ENCODE peak calls at places on chromosome 19, in ten cellular contexts. N, Y, O, M, Z, V, L, P, K and W are unnamed samples.

GRCh38 chr19:746208-746819 is 4.6 kb upstream of the MISP start:
- DNase-seq in O (no peak), P (no peak), L (no peak), Y (no peak), Z (no peak), N (no peak), K (no peak), V (no peak), M (no peak), W (no peak)

GRCh38 chr19:39506944-39507714 is 7.8 kb upstream of the SELENOV start:
- DNase-seq in K (peak), N (peak), M (no peak), Y (peak), P (no peak), V (no peak), O (no peak), Z (no peak), L (no peak), W (no peak)

GRCh38 chr19:33392341-33393285 is 19.1 kb downstream of the CEBPG start:
- DNase-seq in K (no peak), O (peak), L (no peak), Y (no peak), N (no peak), P (no peak), M (no peak), V (peak), Z (peak), W (peak)

GRCh38 chr19:8088752-8089663 is 36.4 kb downstream of the CCL25 start:
- DNase-seq in V (no peak), P (no peak), Z (no peak), K (no peak), Y (no peak), N (peak), L (no peak), M (no peak), O (no peak), W (no peak)

GRCh38 chr19:38699027-38699346 is 45.3 kb downstream of the CAPN12 start:
- DNase-seq in K (no peak), M (no peak), Z (no peak), V (no peak), N (no peak), Y (no peak), O (no peak), P (no peak), L (no peak), W (no peak)

GRCh38 chr19:6100284-6100915 is 9.9 kb downstream of the RFX2 start:
- DNase-seq in L (no peak), N (no peak), Z (no peak), O (no peak), K (peak), M (no peak), P (peak), Y (no peak), V (no peak), W (no peak)

GRCh38 chr19:47687906-47688305 is 25.3 kb upstream of the EHD2 start:
- DNase-seq in L (no peak), K (no peak), P (no peak), Z (no peak), M (no peak), O (no peak), Y (no peak), N (no peak), V (no peak), W (no peak)

GRCh38 chr19:17581211-17581874 is 25.9 kb downstream of the COLGALT1 start:
- DNase-seq in Y (no peak), P (no peak), L (no peak), Z (no peak), K (no peak), O (no peak), M (no peak), N (no peak), V (no peak), W (no peak)

GRCh38 chr19:32324631-32325215 is 20.7 kb upstream of the ZNF507 start:
- DNase-seq in K (no peak), M (no peak), Y (peak), O (no peak), P (no peak), N (no peak), V (no peak), L (no peak), Z (no peak), W (no peak)

GRCh38 chr19:3683866-3684816 is 16.1 kb downstream of the PIP5K1C start:
- DNase-seq in Z (no peak), P (no peak), Y (peak), V (no peak), O (no peak), L (no peak), M (no peak), N (no peak), K (no peak), W (no peak)

GRCh38 chr19:40718774-40719391 is 2.0 kb downstream of the ITPKC start:
- DNase-seq in K (peak), N (peak), O (peak), Y (peak), Z (peak), V (peak), M (peak), P (peak), L (no peak), W (peak)

GRCh38 chr19:50722248-50723013 is 733 bp upstream of the CLEC11A start:
- DNase-seq in Z (no peak), O (no peak), M (no peak), L (no peak), V (no peak), Y (peak), K (no peak), N (no peak), P (no peak), W (no peak)

GRCh38 chr19:3233831-3234230 is 9.4 kb downstream of the CELF5 start:
- DNase-seq in N (no peak), P (no peak), Y (no peak), L (no peak), Z (no peak), V (no peak), O (no peak), M (no peak), K (no peak), W (no peak)

GRCh38 chr19:4272894-4273293 is 6.2 kb upstream of the SHD start:
- DNase-seq in K (no peak), Y (no peak), P (no peak), L (no peak), O (no peak), V (no peak), Z (no peak), M (no peak), N (no peak), W (no peak)

GRCh38 chr19:2484178-2484937 is 8.4 kb downstream of the GADD45B start:
- DNase-seq in N (no peak), L (no peak), P (no peak), O (no peak), Y (no peak), Z (no peak), M (no peak), K (no peak), V (no peak), W (no peak)

GRCh38 chr19:31285744-31286143 is 63.5 kb downstream of the TSHZ3 start:
- DNase-seq in L (no peak), O (peak), P (no peak), Y (peak), M (no peak), Z (no peak), N (no peak), V (no peak), K (no peak), W (no peak)

GRCh38 chr19:55492362-55492944 is 4.2 kb downstream of the SSC5D start:
- DNase-seq in K (no peak), N (no peak), V (no peak), Z (peak), O (no peak), L (no peak), M (no peak), P (no peak), Y (no peak), W (no peak)

GRCh38 chr19:1396019-1396767 is 5.1 kb downstream of the GAMT start:
- DNase-seq in L (no peak), V (no peak), K (no peak), N (no peak), M (no peak), Y (no peak), P (no peak), O (no peak), Z (no peak), W (no peak)

GRCh38 chr19:16951529-16951928 is 62.7 kb downstream of the F2RL3 start:
- DNase-seq in N (no peak), P (peak), L (no peak), K (no peak), Y (peak), V (no peak), O (no peak), M (no peak), Z (no peak), W (no peak)

GRCh38 chr19:40697007-40697406 is 6.6 kb upstream of the NUMBL start:
- DNase-seq in P (no peak), N (no peak), Z (no peak), V (no peak), L (no peak), M (no peak), O (no peak), K (no peak), Y (no peak), W (no peak)

GRCh38 chr19:3057275-3057714 is 5.0 kb downstream of the TLE5 start:
- DNase-seq in Y (no peak), M (no peak), N (peak), V (peak), O (peak), Z (peak), L (no peak), P (peak), K (no peak), W (peak)

GRCh38 chr19:27748551-27749152 is 1464.3 kb downstream of the UQCRFS1 start:
- DNase-seq in Z (no peak), Y (peak), L (no peak), P (no peak), O (no peak), M (no peak), K (no peak), N (no peak), V (no peak), W (no peak)

GRCh38 chr19:2840794-2841790 is at the start of gene ZNF555:
- DNase-seq in V (peak), L (peak), P (peak), O (peak), N (peak), Y (peak), M (peak), Z (peak), K (peak), W (peak)

GRCh38 chr19:50172726-50173125 is 9.6 kb upstream of the IZUMO2 start:
- DNase-seq in O (no peak), L (no peak), K (no peak), Z (no peak), N (no peak), V (no peak), P (no peak), M (no peak), Y (no peak), W (no peak)

GRCh38 chr19:13053761-13054604 is 48.7 kb downstream of the LYL1 start:
- DNase-seq in N (peak), Y (peak), K (peak), M (peak), V (peak), L (no peak), P (peak), O (peak), Z (peak), W (peak)

GRCh38 chr19:44757057-44757734 is 8.7 kb downstream of the BCL3 start:
- DNase-seq in Z (peak), K (no peak), V (peak), M (no peak), P (peak), O (peak), N (no peak), Y (peak), L (no peak), W (peak)

GRCh38 chr19:55738302-55738701 is at the start of gene NLRP9:
- DNase-seq in Y (no peak), L (no peak), M (no peak), P (no peak), O (no peak), N (no peak), V (no peak), K (no peak), Z (no peak), W (no peak)

GRCh38 chr19:35644987-35645679 is 3.0 kb upstream of the COX6B1 start:
- DNase-seq in P (peak), K (peak), N (peak), V (peak), O (peak), Z (peak), Y (peak), L (no peak), M (peak), W (peak)

GRCh38 chr19:35908977-35909683 is 1.0 kb upstream of the TYROBP start:
- DNase-seq in N (no peak), M (no peak), P (peak), K (no peak), O (no peak), Z (no peak), L (peak), V (peak), Y (no peak), W (peak)

GRCh38 chr19:2260341-2260751 is 4.1 kb upstream of the JSRP1 start:
- DNase-seq in Y (no peak), M (no peak), L (no peak), K (no peak), O (no peak), N (no peak), P (no peak), Z (no peak), V (no peak), W (no peak)

GRCh38 chr19:43534811-43535761 is 2.1 kb downstream of the ZNF575 start:
- DNase-seq in K (peak), P (peak), M (no peak), V (peak), L (no peak), Y (peak), O (peak), Z (peak), N (peak), W (peak)

GRCh38 chr19:1672038-1672768 is 19.8 kb upstream of the TCF3 start:
- DNase-seq in M (no peak), P (no peak), Y (peak), L (no peak), N (no peak), V (no peak), Z (peak), O (peak), K (no peak), W (peak)

GRCh38 chr19:44747739-44748425 is 626 bp upstream of the BCL3 start:
- DNase-seq in Y (peak), Z (peak), K (peak), L (no peak), V (no peak), N (peak), P (peak), O (peak), M (no peak), W (peak)

GRCh38 chr19:1401138-1401888 is at the start of gene GAMT:
- DNase-seq in V (no peak), P (no peak), Y (no peak), Z (no peak), K (peak), N (no peak), M (no peak), O (no peak), L (no peak), W (peak)

GRCh38 chr19:15431396-15432017 is 12.7 kb upstream of the AKAP8L start:
- DNase-seq in L (no peak), M (no peak), Y (no peak), V (no peak), Z (no peak), O (no peak), P (no peak), K (no peak), N (no peak), W (no peak)

GRCh38 chr19:15430526-15431120 is 11.8 kb upstream of the AKAP8L start:
- DNase-seq in V (no peak), M (no peak), L (no peak), N (no peak), O (no peak), P (no peak), Y (no peak), K (no peak), Z (no peak), W (no peak)

GRCh38 chr19:15433519-15434069 is 14.8 kb upstream of the AKAP8L start:
- DNase-seq in K (no peak), Z (no peak), P (no peak), O (no peak), V (no peak), L (no peak), Y (no peak), N (no peak), M (no peak), W (no peak)

GRCh38 chr19:15432018-15432494 is 13.3 kb upstream of the AKAP8L start:
- DNase-seq in L (no peak), M (no peak), Y (no peak), V (no peak), K (peak), Z (no peak), N (no peak), O (no peak), P (no peak), W (peak)

DNA sequence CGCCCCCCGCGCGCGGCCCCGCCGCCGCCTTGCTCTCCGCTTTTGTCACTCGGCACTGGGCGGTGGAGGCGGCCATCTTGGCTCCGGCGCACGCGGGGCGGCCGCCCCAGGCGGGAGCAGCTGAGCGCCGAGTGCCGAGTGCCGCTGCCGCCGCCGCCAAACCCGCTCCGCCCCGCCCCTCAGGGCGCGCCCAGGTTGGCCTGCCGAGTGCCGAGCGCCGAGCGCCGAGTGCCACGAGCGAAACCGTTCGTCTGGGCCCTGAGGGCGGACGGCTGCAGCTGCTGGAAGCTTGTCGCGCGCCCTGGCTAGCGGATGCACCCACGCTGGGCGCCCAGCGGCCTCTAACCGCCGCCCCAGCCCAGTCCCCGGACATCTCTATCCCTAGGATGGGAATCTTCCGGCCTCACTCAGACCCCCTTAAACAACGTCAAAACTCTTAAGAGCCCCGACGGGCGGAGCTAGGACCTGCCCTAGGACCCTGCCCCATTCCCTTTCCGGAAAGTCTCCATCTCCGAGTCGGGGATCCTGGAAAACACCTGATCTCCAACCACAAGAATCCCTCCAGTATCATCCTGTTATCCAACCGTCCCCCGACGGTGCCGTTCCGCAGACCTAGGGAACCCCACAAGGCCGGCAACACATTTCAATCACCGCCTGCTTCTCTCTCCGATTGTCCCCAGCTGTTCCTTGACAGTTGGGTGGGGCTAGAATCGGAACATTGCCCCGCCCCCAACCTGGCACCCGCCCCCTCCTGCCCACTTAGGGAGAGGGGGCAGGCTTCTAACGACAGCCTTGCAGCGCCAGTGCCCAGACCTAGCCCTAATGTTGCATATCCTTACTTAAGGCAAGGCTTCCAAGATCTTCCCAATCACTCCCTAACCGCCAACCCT is 14.1 kb upstream of the AKAP8L start:
- DNase-seq in N (peak), Z (peak), P (peak), V (peak), O (peak), L (peak), M (peak), K (peak), Y (peak), W (peak)
- TF ChIP-seq POLR2A in N (peak), Z (no peak), P (peak), V (no peak), O (peak), L (no peak), M (no peak), K (peak), Y (peak), W (peak)

DNA sequence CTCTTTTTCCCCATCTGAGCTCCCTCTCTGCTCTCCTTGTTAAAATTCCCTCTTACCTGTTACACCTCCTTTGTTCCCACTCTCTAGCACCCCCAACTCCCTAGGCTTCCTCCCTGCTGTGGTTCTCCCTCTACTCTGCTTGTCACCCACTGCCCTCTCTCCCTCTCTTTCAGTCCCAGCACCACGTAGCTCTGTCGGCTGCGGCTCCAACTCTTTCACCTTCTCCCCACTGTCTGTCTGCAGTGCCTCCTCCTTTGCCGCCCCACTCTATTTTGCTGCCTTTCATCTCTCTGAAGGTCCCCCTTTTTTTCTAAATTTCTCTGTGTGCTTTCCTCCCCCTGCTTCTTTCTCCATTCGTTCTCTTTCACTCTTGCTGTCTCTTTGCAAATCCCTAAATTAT is 1.1 kb downstream of the ZNF836 start:
- DNase-seq in L (no peak), P (peak), Y (no peak), V (no peak), M (no peak), Z (no peak), O (no peak), K (no peak), N (no peak), W (no peak)
- H3K27ac ChIP-seq in L (no peak), P (peak), Y (peak), V (no peak), M (no peak), Z (peak), O (peak), K (no peak), N (no peak), W (peak)

DNA sequence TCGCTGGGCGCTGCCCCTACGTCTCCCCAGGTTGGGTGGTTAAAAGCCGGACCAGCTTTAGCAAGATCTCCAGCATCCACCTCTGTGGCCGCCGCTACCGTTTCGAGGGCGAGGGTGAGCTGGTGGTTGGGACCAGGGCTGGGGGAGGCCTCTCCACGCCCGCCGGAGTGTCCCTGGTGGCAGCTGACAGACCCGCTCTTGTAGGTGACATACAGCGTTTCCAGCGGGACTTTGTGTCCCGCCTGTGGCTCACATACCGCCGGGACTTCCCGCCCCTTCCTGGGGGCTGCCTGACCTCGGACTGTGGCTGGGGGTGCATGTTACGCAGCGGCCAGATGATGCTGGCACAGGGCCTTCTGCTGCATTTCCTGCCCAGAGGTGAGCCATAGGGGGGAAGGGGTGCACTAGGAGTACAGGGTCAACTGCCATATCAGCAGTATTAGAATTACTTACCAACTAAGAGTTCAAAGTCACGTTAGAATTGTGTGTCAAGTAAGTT is 1.1 kb downstream of the ATG4D start:
- DNase-seq in Y (no peak), Z (no peak), L (no peak), K (no peak), P (no peak), O (no peak), V (no peak), N (no peak), M (no peak), W (peak)
- H3K4me3 ChIP-seq in Y (peak), Z (peak), L (peak), K (peak), P (no peak), O (peak), V (peak), N (peak), M (peak), W (no peak)

DNA sequence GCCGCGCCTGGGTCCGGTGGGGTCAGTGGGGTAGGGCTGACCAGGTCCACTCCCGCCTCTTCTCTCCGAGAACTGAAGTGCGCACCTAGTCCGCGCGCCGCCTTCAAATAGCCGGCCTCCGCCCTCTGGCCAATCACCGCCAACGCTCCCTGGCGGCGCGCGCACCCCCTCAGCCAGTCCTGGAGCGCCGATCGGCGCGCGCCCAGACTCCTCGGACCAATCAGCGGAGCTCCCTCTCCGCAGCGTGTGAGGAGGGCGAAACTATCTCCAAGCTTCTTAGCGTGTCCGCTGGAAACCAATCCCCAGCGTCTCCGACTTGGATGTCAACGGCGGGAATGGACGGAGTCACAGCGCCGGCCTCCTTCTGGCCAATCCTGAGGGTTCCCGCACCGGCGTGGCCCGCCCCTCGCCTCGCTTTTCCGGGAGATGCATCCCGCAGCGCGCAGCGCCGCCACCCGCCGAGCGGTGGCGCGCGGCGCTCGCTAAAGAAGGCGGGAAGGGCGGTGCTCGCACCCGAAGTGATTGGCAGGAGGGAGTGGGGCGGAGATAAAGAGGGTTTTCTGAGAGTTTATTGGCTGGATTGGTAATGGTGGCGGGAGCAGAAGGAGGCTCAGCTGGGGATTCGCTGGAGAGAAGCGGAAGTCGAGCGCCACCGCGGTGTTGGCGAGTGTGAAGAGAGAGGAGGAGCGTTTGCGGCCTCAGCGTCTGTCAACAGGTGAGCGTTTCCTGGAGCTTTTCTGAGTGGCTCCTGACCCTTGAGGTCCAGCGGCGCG is at the start of gene ASF1B:
- DNase-seq in O (peak), M (peak), Y (peak), K (peak), L (peak), V (peak), P (peak), N (peak), Z (peak), W (peak)
- TF ChIP-seq POLR2A in O (peak), M (peak), Y (peak), K (peak), L (no peak), V (peak), P (peak), N (peak), Z (peak), W (peak)